ENCODE peak calls at places on chromosomes 11 and 22, in seven cellular contexts. G is uterus; Y is neural progenitor cell; W is CD8-positive, alpha-beta T cell; B is left ventricle myocardium inferior; I is fibroblast of lung; T is psoas muscle. L is an unnamed sample.

GRCh38 chr11:92697461-92698314 is 271.8 kb upstream of the MTNR1B start:
- DNase-seq in G (no peak), Y (no peak), W (no peak), B (no peak), I (no peak), T (no peak), L (no peak)

GRCh38 chr11:57638005-57638760 is 11.5 kb downstream of the YPEL4 start:
- DNase-seq in G (peak), Y (peak), W (no peak), B (peak), I (peak), T (peak), L (no peak)

GRCh38 chr11:72751293-72752087 is 718 bp downstream of the ARAP1 start:
- DNase-seq in G (no peak), Y (no peak), W (no peak), B (no peak), I (no peak), T (no peak), L (no peak)

GRCh38 chr11:70068345-70068744 is 9.8 kb upstream of the ANO1 start:
- DNase-seq in G (no peak), Y (no peak), W (no peak), B (no peak), I (no peak), T (no peak), L (no peak)

GRCh38 chr11:12995211-12995610 is 13.9 kb upstream of the RASSF10 start:
- DNase-seq in G (no peak), Y (no peak), W (no peak), B (no peak), I (peak), T (no peak), L (no peak)

GRCh38 chr11:72652871-72653615 is 21.2 kb downstream of the PDE2A start:
- DNase-seq in G (no peak), Y (peak), W (no peak), B (no peak), I (no peak), T (no peak), L (peak)

GRCh38 chr11:1873048-1873812 is 18.5 kb downstream of the PRR33 start:
- DNase-seq in G (no peak), Y (peak), W (no peak), B (peak), I (peak), T (peak), L (no peak)

GRCh38 chr11:35967042-35967441 is 23.2 kb downstream of the LDLRAD3 start:
- DNase-seq in G (no peak), Y (no peak), W (no peak), B (peak), I (no peak), T (no peak), L (no peak)

GRCh38 chr11:114059984-114060401 is 482 bp downstream of the ZBTB16 start:
- DNase-seq in G (no peak), Y (peak), W (peak), B (peak), I (peak), T (peak), L (no peak)

GRCh38 chr11:90855531-90855930 is 632.7 kb upstream of the CHORDC1 start:
- DNase-seq in G (no peak), Y (no peak), W (no peak), B (no peak), I (no peak), T (no peak), L (no peak)

GRCh38 chr22:38756631-38757463 is 1.0 kb upstream of the SUN2 start:
- DNase-seq in G (no peak), Y (no peak), W (no peak), B (no peak), I (no peak), T (no peak), L (no peak)

GRCh38 chr22:42329504-42329903 is 59.1 kb upstream of the TCF20 start:
- DNase-seq in G (no peak), Y (no peak), W (no peak), B (no peak), I (no peak), T (no peak), L (no peak)

GRCh38 chr11:8865304-8865703 is 45.7 kb upstream of the AKIP1 start:
- DNase-seq in G (no peak), Y (no peak), W (no peak), B (no peak), I (no peak), T (no peak), L (no peak)

GRCh38 chr11:2688381-2689231 is 11.2 kb downstream of the KCNQ1OT1 start:
- DNase-seq in G (no peak), Y (no peak), W (no peak), B (no peak), I (no peak), T (no peak), L (no peak)

GRCh38 chr11:96098511-96099241 is 174.8 kb upstream of the MTMR2 start:
- DNase-seq in G (no peak), Y (no peak), W (no peak), B (no peak), I (peak), T (no peak), L (no peak)

GRCh38 chr11:69137148-69137844 is 18.4 kb upstream of the SMIM38 start:
- DNase-seq in G (no peak), Y (no peak), W (no peak), B (no peak), I (no peak), T (no peak), L (no peak)

GRCh38 chr11:119726585-119727522 is 2.1 kb downstream of the NECTIN1 start:
- DNase-seq in G (no peak), Y (peak), W (no peak), B (no peak), I (no peak), T (no peak), L (no peak)

GRCh38 chr11:120424185-120424969 is 87.2 kb upstream of the GRIK4 start:
- DNase-seq in G (no peak), Y (no peak), W (no peak), B (no peak), I (no peak), T (no peak), L (no peak)

GRCh38 chr11:69463892-69464620 is 17.4 kb upstream of the LINC01488 start:
- DNase-seq in G (no peak), Y (no peak), W (no peak), B (peak), I (no peak), T (no peak), L (no peak)

GRCh38 chr22:47276219-47276843 is 513.9 kb downstream of the TBC1D22A start:
- DNase-seq in G (no peak), Y (no peak), W (no peak), B (no peak), I (peak), T (no peak), L (no peak)

GRCh38 chr22:44746061-44746789 is 6.2 kb upstream of the ARHGAP8 start:
- DNase-seq in G (no peak), Y (no peak), W (no peak), B (no peak), I (no peak), T (no peak), L (no peak)

GRCh38 chr11:11998091-11998781 is 10.2 kb downstream of the DKK3 start:
- DNase-seq in G (no peak), Y (no peak), W (no peak), B (no peak), I (peak), T (no peak), L (no peak)

GRCh38 chr11:79582434-79582833 is 141.6 kb upstream of the TENM4 start:
- DNase-seq in G (no peak), Y (no peak), W (no peak), B (no peak), I (no peak), T (no peak), L (no peak)

GRCh38 chr11:132632641-132633124 is 899.6 kb downstream of the OPCML start:
- DNase-seq in G (no peak), Y (no peak), W (no peak), B (no peak), I (peak), T (no peak), L (no peak)

GRCh38 chr22:20646377-20646776 is 127.5 kb upstream of the SERPIND1 start:
- DNase-seq in G (no peak), Y (no peak), W (no peak), B (no peak), I (no peak), T (no peak), L (no peak)

GRCh38 chr22:22884010-22884887 is 3.4 kb upstream of the IGLL5 start:
- DNase-seq in G (no peak), Y (peak), W (peak), B (peak), I (peak), T (peak), L (peak)

GRCh38 chr22:24191893-24192292 is 10.6 kb downstream of the SUSD2 start:
- DNase-seq in G (no peak), Y (no peak), W (no peak), B (no peak), I (no peak), T (no peak), L (no peak)

GRCh38 chr11:100576044-100577021 is 110.8 kb upstream of the ARHGAP42 start:
- DNase-seq in G (no peak), Y (peak), W (no peak), B (no peak), I (peak), T (no peak), L (peak)

GRCh38 chr11:9563196-9563730 is 10.2 kb upstream of the WEE1 start:
- DNase-seq in G (no peak), Y (no peak), W (no peak), B (no peak), I (no peak), T (no peak), L (no peak)

GRCh38 chr11:48087974-48088681 is 107.8 kb downstream of the PTPRJ start:
- DNase-seq in G (no peak), Y (no peak), W (no peak), B (peak), I (no peak), T (no peak), L (no peak)

GRCh38 chr11:67290801-67291200 is 1.7 kb downstream of the ANKRD13D start:
- DNase-seq in G (no peak), Y (no peak), W (no peak), B (peak), I (no peak), T (peak), L (no peak)

GRCh38 chr22:28417426-28417825 is 262.2 kb downstream of the TTC28 start:
- DNase-seq in G (no peak), Y (no peak), W (no peak), B (no peak), I (no peak), T (no peak), L (no peak)

GRCh38 chr11:23961503-23962338 is 535.1 kb upstream of the LUZP2 start:
- DNase-seq in G (no peak), Y (no peak), W (no peak), B (no peak), I (no peak), T (no peak), L (no peak)

GRCh38 chr11:94933225-94934130 is 39.9 kb downstream of the CWC15 start:
- DNase-seq in G (peak), Y (no peak), W (no peak), B (peak), I (peak), T (peak), L (no peak)

GRCh38 chr11:34523053-34523452 is 9.5 kb upstream of the ELF5 start:
- DNase-seq in G (no peak), Y (no peak), W (no peak), B (no peak), I (no peak), T (no peak), L (no peak)

DNA sequence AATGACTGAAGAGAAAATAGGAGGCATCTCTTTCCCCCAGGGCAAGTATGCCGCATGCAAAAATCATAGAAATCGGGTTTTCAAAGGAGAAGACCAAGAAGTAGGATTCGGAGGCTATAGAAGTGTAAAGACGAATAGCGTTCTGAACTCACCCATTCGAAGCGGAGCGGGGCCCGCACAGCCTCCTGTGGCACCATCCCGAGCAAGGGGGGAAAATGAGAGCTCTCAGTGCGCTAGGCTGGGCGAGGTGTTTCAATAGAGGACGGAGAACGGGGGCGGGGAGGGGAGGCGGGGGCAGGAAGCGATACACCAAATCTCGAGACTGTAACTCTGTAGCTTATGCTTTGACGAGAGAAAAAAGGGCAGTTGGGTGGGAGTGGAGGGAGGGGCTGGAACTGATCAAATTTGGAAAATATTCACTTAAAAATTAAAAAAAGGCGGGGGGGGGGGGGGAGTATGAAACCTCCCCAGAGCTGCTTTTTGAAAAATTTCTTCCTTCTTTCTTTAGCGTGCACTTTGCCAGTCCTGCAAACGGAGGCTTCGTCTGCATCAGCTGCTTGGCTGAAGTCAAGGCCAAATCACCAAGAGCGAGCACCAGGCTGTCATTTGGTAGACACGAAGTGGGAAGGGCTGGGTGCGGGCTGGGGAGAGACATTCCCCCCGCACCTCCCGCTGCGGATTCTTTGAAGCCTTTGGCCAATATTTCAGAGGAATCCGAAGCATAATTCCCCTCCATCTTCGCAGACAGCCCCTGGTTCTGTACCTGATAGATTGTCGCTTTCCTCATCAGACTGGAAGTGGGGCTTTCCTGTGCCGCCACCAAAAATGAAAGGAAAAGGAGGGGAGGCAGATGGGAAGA is 15.6 kb downstream of the BLID start:
- DNase-seq in G (peak), Y (peak), W (no peak), B (peak), I (peak), T (peak), L (no peak)
- H3K4me3 ChIP-seq in G (peak), Y (peak), W (no peak), B (peak), I (peak), T (peak), L (no peak)

GRCh38 chr22:30606455-30607299 is at the start of gene TCN2:
- DNase-seq in G (peak), Y (peak), W (peak), B (peak), I (peak), T (peak), L (no peak)

GRCh38 chr22:30607939-30608338 is 965 bp downstream of the TCN2 start:
- DNase-seq in G (no peak), Y (no peak), W (no peak), B (no peak), I (no peak), T (no peak), L (no peak)

GRCh38 chr22:30604723-30605122 is 2.3 kb upstream of the TCN2 start:
- DNase-seq in G (no peak), Y (no peak), W (no peak), B (no peak), I (no peak), T (no peak), L (no peak)

GRCh38 chr22:30607300-30607930 is 441 bp downstream of the TCN2 start:
- DNase-seq in G (no peak), Y (peak), W (no peak), B (no peak), I (no peak), T (no peak), L (no peak)

DNA sequence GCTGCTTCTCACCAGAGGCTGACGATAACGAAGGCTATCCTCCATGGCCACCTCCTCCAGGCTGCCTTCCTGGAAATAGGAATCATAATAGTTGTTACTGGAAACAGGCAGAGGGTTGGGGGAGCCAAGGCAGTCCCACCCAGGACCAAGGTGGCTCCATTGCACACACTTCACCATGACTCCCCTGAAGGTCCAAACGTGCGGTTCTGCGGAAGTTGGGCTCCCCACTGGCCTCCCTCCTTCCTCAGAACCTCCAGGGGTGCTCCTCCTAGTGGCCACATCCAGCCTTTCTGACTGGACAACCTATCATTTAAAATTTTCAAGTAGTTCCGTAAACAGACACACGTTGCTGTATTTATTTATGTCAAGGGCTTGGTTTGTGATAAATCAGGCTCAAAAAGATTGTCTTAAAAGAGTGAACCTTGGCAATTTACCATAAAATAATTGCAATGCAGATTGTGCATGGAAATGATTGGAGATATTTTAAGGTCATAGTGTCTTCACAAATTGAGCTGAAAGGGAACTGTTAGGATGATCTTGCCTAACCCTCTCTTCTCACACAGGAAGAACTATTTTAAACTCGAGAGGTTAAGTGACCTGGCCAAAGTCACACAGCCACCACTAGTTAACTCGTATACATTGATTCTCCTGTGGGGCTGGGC is 1.4 kb upstream of the TCN2 start:
- DNase-seq in G (peak), Y (peak), W (peak), B (peak), I (peak), T (peak), L (no peak)
- H3K4me3 ChIP-seq in G (peak), Y (peak), W (no peak), B (peak), I (no peak), T (peak), L (no peak)

GRCh38 chr22:40361100-40361499 is 9.3 kb upstream of the SGSM3 start:
- DNase-seq in G (no peak), Y (no peak), W (no peak), B (no peak), I (no peak), T (no peak), L (no peak)
- H3K4me3 ChIP-seq in G (no peak), Y (no peak), W (no peak), B (no peak), I (no peak), T (no peak), L (no peak)

GRCh38 chr11:19083166-19083565 is 22.6 kb upstream of the MRGPRX2 start:
- DNase-seq in G (no peak), Y (no peak), W (no peak), B (no peak), I (no peak), T (no peak), L (no peak)

GRCh38 chr11:19077965-19078364 is 17.4 kb upstream of the MRGPRX2 start:
- DNase-seq in G (no peak), Y (no peak), W (no peak), B (no peak), I (no peak), T (no peak), L (no peak)

GRCh38 chr11:19079643-19080440 is 19.3 kb upstream of the MRGPRX2 start:
- DNase-seq in G (peak), Y (no peak), W (no peak), B (no peak), I (peak), T (no peak), L (no peak)

GRCh38 chr11:19076744-19077589 is 16.4 kb upstream of the MRGPRX2 start:
- DNase-seq in G (peak), Y (peak), W (peak), B (peak), I (peak), T (peak), L (peak)

DNA sequence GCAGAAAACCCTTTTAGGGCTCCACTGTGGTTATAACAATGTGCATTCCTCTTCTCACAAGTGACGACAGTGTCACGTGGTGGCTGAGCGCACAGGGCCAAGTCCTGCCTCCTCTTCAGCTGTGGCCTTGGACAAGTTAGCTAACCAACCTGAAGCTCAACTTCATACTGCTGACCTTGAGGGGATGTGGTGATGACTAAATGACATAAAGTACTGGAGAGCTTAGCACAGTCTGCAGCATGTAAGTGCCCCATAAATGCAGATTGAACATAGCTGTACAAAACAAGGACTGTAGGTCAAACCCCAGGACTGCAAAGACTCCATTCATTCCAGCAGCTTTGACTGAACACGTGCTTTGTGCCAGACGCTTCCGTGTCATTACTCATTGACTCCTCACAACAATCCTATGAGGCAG is 20.1 kb upstream of the MRGPRX2 start:
- DNase-seq in G (no peak), Y (no peak), W (no peak), B (no peak), I (peak), T (peak), L (no peak)
- H3K4me3 ChIP-seq in G (no peak), Y (no peak), W (no peak), B (no peak), I (no peak), T (no peak), L (no peak)

GRCh38 chr11:128662960-128663359 is 30.9 kb upstream of the FLI1 start:
- DNase-seq in G (no peak), Y (peak), W (no peak), B (no peak), I (no peak), T (no peak), L (no peak)

GRCh38 chr11:128660957-128661356 is 32.9 kb upstream of the FLI1 start:
- DNase-seq in G (no peak), Y (no peak), W (no peak), B (no peak), I (no peak), T (no peak), L (no peak)

GRCh38 chr11:128653828-128654231 is 40.0 kb upstream of the FLI1 start:
- DNase-seq in G (no peak), Y (peak), W (no peak), B (peak), I (no peak), T (peak), L (no peak)

GRCh38 chr11:128663824-128664223 is 30.0 kb upstream of the FLI1 start:
- DNase-seq in G (no peak), Y (no peak), W (no peak), B (no peak), I (no peak), T (no peak), L (no peak)

DNA sequence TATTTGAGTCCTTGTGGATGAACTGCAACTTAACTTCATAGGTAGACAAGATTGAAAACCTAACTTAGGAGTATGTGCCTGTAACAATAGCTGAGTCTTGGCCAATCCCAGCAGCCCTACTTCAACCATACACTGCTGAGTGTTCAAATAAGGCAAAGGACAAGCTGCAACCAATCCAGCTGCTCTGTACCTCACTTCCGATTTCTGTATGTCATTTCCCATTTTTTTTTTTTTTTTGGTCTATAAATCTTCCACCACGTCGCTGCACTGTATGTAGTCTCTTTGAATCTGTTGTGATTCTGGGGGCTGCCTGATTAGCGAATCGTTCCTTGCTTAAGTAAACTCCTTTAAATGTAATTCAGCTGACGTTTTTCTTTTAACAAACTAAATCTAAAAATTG is 35.4 kb upstream of the FLI1 start:
- DNase-seq in G (no peak), Y (no peak), W (no peak), B (no peak), I (no peak), T (no peak), L (no peak)
- H3K4me3 ChIP-seq in G (no peak), Y (no peak), W (no peak), B (no peak), I (no peak), T (no peak), L (no peak)

GRCh38 chr11:828501-829115 is 889 bp downstream of the CRACR2B start:
- DNase-seq in G (no peak), Y (peak), W (no peak), B (no peak), I (no peak), T (no peak), L (no peak)
- H3K4me3 ChIP-seq in G (no peak), Y (peak), W (no peak), B (peak), I (no peak), T (no peak), L (no peak)

GRCh38 chr11:65642014-65642671 is 4.2 kb downstream of the SIPA1 start:
- DNase-seq in G (no peak), Y (peak), W (no peak), B (no peak), I (no peak), T (no peak), L (no peak)
- H3K4me3 ChIP-seq in G (no peak), Y (peak), W (peak), B (peak), I (no peak), T (no peak), L (no peak)

L was measured in Jurkat, Clone E6-1.